ENCODE peak calls at places on chromosomes 16 and 17, in nine cellular contexts. N, Y, P, F, L, A, J, B and S are unnamed samples.

GRCh38 chr17:75260679-75261335 is 599 bp downstream of the GGA3 start:
- DNase-seq in Y (peak), L (no peak), F (no peak), P (peak), N (peak), J (no peak), A (no peak), B (no peak), S (peak)

GRCh38 chr17:59633658-59634359 is 14.1 kb downstream of the CLTC start:
- DNase-seq in N (no peak), P (no peak), Y (no peak), B (no peak), L (no peak), F (no peak), A (no peak), J (no peak), S (no peak)

GRCh38 chr17:66123163-66123562 is 68.8 kb downstream of the CEP112 start:
- DNase-seq in F (peak), B (no peak), Y (peak), N (peak), L (peak), P (peak), J (no peak), A (no peak), S (no peak)

GRCh38 chr17:5527647-5528250 is 41.4 kb downstream of the MIS12 start:
- DNase-seq in L (no peak), N (no peak), F (no peak), Y (no peak), B (no peak), A (no peak), J (no peak), P (peak), S (no peak)

GRCh38 chr16:4404247-4404966 is 12.0 kb downstream of the CORO7 start:
- DNase-seq in F (no peak), A (peak), J (peak), P (peak), L (peak), N (peak), Y (peak), B (no peak), S (peak)

GRCh38 chr17:35714988-35715387 is 16.5 kb upstream of the RASL10B start:
- DNase-seq in J (no peak), F (no peak), Y (no peak), A (no peak), N (no peak), B (no peak), P (no peak), L (no peak), S (no peak)

GRCh38 chr17:74212262-74212912 is 984 bp upstream of the TTYH2 start:
- DNase-seq in P (peak), L (peak), F (no peak), Y (peak), N (peak), A (peak), J (no peak), B (no peak), S (no peak)

GRCh38 chr17:41657936-41658335 is 30.7 kb upstream of the EIF1 start:
- DNase-seq in P (no peak), Y (no peak), L (no peak), F (no peak), J (no peak), N (no peak), B (no peak), A (no peak), S (no peak)

GRCh38 chr17:47653442-47653841 is 3.7 kb downstream of the KPNB1 start:
- DNase-seq in L (no peak), J (no peak), N (no peak), P (no peak), A (no peak), B (no peak), F (no peak), Y (no peak), S (no peak)

GRCh38 chr17:59786536-59787319 is 79.3 kb downstream of the VMP1 start:
- DNase-seq in A (peak), N (peak), F (peak), P (peak), L (peak), J (peak), Y (peak), B (peak), S (peak)

GRCh38 chr16:50550035-50550434 is 1.8 kb downstream of the NKD1 start:
- DNase-seq in L (no peak), Y (no peak), A (no peak), F (no peak), P (no peak), N (no peak), J (no peak), B (no peak), S (no peak)

GRCh38 chr16:17294856-17295255 is 175.9 kb downstream of the XYLT1 start:
- DNase-seq in B (no peak), N (no peak), J (no peak), Y (no peak), P (no peak), A (no peak), F (no peak), L (no peak), S (no peak)

GRCh38 chr16:84844561-84845495 is 25.0 kb downstream of the CRISPLD2 start:
- DNase-seq in J (no peak), N (no peak), P (peak), A (no peak), L (peak), B (no peak), F (no peak), Y (no peak), S (no peak)

GRCh38 chr16:84306564-84306963 is 11.9 kb downstream of the WFDC1 start:
- DNase-seq in P (no peak), L (no peak), N (no peak), Y (no peak), B (no peak), J (no peak), A (no peak), F (no peak), S (no peak)

DNA sequence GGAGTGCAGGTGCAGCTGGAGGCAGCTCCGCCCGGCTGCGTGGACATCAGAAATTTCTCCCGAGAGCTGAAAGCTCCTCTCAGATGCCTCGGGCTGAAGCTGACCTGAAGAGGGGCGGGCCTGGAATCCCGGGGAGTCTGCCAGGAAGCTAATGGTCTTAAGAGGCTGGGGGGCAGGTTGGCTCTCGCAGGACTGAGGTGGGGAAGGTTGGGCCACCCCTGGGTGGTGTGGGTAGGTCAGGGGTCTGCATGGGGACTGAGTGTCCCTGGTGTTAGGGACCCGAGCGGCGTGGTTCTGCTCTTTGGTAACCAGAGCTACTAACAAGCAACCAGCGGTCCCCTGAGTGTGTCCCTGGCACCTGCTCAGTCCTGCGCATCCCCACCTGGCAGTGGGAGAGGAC is 3.5 kb downstream of the CHMP6 start:
- DNase-seq in N (no peak), A (no peak), Y (no peak), P (no peak), J (no peak), F (no peak), B (no peak), L (no peak), S (peak)
- TF ChIP-seq EZH2phosphoT487 in N (no peak), A (no peak), Y (no peak), P (no peak), J (no peak), F (no peak), B (no peak), L (no peak), S (no peak)

DNA sequence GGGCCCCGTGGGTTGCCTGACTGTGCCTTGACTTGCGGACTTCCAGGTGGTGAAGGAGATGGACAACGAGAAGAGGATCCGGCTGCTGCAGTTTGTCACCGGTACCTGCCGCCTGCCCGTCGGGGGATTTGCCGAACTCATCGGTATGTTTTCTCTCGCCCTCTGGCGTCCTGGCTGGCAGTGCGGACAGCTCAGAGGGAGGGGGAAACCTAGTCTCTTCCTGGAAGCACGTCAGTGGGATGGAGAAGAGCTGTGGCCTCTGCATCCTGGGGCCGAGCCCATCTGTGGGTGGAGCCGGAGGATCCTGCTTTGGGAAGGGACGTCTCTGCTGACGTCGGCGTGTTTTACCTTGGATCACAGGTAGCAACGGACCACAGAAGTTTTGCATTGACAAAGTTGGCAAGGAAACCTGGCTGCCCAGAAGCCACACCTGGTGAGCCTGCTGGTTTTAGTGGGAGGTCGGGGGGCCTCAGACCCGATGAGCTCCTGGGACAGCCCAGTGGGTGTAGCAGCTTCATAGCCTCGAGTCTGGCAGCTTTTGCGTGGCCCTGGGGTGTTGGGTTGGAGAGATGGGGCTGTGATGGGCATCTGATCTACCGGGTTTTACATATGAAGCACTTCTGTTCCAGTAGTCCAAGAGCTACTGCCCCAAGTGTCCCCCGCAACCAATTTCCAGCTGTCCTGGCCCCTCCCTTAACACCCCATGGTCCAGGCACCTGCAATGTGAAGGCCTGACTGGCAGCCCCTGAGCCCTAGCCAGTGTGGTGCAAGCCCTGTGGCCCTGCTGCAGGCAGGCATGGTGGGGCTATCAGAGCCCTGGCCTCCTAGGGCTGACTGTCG is 11.9 kb upstream of the CLEC18A start:
- DNase-seq in J (no peak), P (peak), N (no peak), F (no peak), L (no peak), A (no peak), B (no peak), Y (no peak), S (no peak)
- TF ChIP-seq EZH2phosphoT487 in J (no peak), P (no peak), N (no peak), F (no peak), L (no peak), A (no peak), B (no peak), Y (no peak), S (no peak)

GRCh38 chr17:68291836-68292688 is 767 bp downstream of the ARSG start:
- DNase-seq in A (peak), Y (peak), N (peak), F (peak), L (peak), B (peak), P (peak), J (peak), S (peak)

GRCh38 chr17:68290268-68290954 is 516 bp downstream of the SLC16A6 start:
- DNase-seq in B (peak), F (no peak), L (peak), Y (peak), N (peak), A (peak), P (peak), J (peak), S (peak)

GRCh38 chr17:68292689-68293040 is 1.4 kb downstream of the ARSG start:
- DNase-seq in L (no peak), Y (no peak), J (no peak), B (no peak), F (no peak), A (no peak), P (no peak), N (no peak), S (no peak)

GRCh38 chr17:68289936-68290267 is 1.0 kb downstream of the SLC16A6 start:
- DNase-seq in F (no peak), Y (peak), B (no peak), A (no peak), P (no peak), J (no peak), N (peak), L (no peak), S (no peak)

DNA sequence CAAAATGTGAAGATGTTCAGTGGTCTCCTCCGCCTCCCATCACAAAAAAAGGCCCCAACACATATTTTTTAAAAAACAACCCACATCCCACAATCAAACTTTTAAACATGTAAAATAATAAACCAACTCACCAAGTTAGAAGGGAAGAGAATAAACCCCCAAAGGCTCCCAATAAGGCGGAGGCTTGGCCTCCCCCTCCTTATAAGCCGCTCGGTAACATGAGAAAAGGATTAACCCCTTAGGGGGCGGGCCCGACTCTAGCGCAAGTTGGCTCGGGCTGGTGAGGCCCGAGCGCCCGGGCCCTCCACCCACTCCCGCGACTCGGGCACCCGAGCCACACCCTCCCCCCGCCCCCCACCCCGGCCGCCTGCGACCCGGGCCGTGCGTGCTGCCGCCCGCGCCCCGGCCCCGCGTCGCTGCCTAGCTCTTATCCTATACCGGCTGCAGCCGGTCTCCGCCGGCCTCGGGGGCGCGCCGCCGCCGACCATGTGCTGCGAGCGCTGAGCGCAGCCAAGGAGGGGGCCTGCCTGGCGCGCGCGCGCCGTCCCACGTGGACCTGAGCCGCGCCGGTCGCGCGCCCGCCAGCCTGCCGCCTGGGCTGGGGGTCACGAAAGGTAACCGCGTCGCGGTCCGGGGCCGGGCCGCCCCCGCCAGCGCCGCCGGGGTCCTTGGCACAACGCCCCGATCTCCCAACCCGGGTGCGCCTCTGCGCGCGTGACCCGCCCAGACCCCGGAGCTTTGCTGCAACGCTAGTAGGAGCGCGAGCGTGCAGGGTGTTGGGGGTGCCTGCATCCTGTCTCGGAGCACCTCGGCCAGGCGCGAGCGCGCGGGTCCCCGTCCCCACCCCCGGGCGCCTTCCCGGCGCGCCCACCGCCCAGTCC is at the start of the genes ARSG and SLC16A6:
- DNase-seq in J (peak), B (peak), N (peak), A (peak), L (peak), Y (peak), P (peak), F (peak), S (peak)
- TF ChIP-seq EZH2phosphoT487 in J (no peak), B (no peak), N (no peak), A (no peak), L (no peak), Y (peak), P (no peak), F (no peak), S (no peak)

GRCh38 chr17:83133302-83134121 is 54.1 kb downstream of the METRNL start:
- DNase-seq in L (no peak), Y (peak), A (no peak), N (peak), J (no peak), P (no peak), B (no peak), F (no peak), S (peak)
- TF ChIP-seq EZH2phosphoT487 in L (no peak), Y (no peak), A (no peak), N (no peak), J (no peak), P (no peak), B (no peak), F (no peak), S (no peak)

GRCh38 chr17:43578699-43579569 is 32.8 kb upstream of the ETV4 start:
- DNase-seq in A (peak), F (no peak), J (peak), Y (peak), N (peak), P (peak), L (peak), B (peak), S (peak)
- TF ChIP-seq EZH2phosphoT487 in A (no peak), F (no peak), J (no peak), Y (no peak), N (no peak), P (no peak), L (no peak), B (no peak), S (no peak)

DNA sequence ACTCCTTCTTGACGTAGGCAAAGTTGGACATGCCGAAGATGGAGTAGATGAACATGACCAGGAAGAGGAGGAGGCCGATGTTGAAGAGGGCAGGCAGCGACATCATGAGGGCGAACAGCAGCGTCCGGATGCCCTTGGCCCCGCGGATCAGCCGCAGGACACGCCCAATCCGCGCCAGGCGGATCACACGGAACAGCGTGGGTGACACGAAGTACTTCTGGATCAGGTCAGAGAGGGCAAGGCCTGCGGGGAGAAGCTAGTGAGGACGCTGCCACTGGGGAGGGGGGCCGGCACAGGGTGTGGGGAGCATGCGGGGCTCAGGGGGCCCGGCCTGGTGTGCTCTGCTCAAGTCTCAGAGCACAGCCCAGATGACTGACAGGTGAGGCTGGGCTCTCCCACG is 9.6 kb upstream of the CD79B start:
- DNase-seq in L (no peak), Y (no peak), A (no peak), B (no peak), J (no peak), P (no peak), N (no peak), F (no peak), S (no peak)
- TF ChIP-seq EZH2phosphoT487 in L (no peak), Y (no peak), A (no peak), B (no peak), J (no peak), P (no peak), N (no peak), F (no peak), S (no peak)

GRCh38 chr16:80938035-80938927 is 68.4 kb downstream of the CMC2 start:
- DNase-seq in P (peak), F (peak), Y (peak), L (peak), B (no peak), N (peak), J (no peak), A (peak), S (no peak)
- TF ChIP-seq EZH2phosphoT487 in P (no peak), F (no peak), Y (no peak), L (peak), B (no peak), N (peak), J (no peak), A (no peak), S (no peak)